ENCODE peak calls at places on chromosomes 16 and 17, in four cellular contexts. One of them, this sample, is unnamed.

GRCh38 chr16:4846503-4846900 is 586 bp downstream of the GLYR1 start:
- DNase-seq in cardiac muscle cell: peak; percentile 68
- DNase-seq in stomach: peak; percentile 66
- DNase-seq in body of pancreas: peak; percentile 71
- DNase-seq in this sample: peak; percentile 7

GRCh38 chr17:19986941-19987714 is 9.5 kb upstream of the AKAP10 start:
- DNase-seq in stomach: no peak
- DNase-seq in cardiac muscle cell: no peak
- DNase-seq in body of pancreas: no peak
- DNase-seq in this sample: no peak

GRCh38 chr16:16127469-16128116 is 95.7 kb downstream of the ABCC6 start:
- DNase-seq in body of pancreas: peak; percentile 80
- DNase-seq in stomach: peak; percentile 74
- DNase-seq in cardiac muscle cell: peak; percentile 83
- DNase-seq in this sample: peak; percentile 70

GRCh38 chr16:82653550-82654511 is 27.1 kb downstream of the CDH13 start:
- DNase-seq in cardiac muscle cell: peak; percentile 15
- DNase-seq in body of pancreas: no peak
- DNase-seq in stomach: no peak
- DNase-seq in this sample: peak; percentile 27

GRCh38 chr17:28282596-28282995 is 36.4 kb upstream of the TMEM97 start:
- DNase-seq in stomach: no peak
- DNase-seq in body of pancreas: no peak
- DNase-seq in cardiac muscle cell: peak; percentile 8
- DNase-seq in this sample: no peak

GRCh38 chr17:35345926-35346771 is 27.3 kb downstream of the SLFN11 start:
- DNase-seq in cardiac muscle cell: peak; percentile 4
- DNase-seq in stomach: peak; percentile 30
- DNase-seq in body of pancreas: peak; percentile 65
- DNase-seq in this sample: peak; percentile 27

GRCh38 chr17:78131172-78132085 is 858 bp downstream of the TMC8 start:
- DNase-seq in stomach: no peak
- DNase-seq in cardiac muscle cell: no peak
- DNase-seq in body of pancreas: no peak
- DNase-seq in this sample: peak; percentile 51

GRCh38 chr17:30378797-30379302 is at the start of gene CPD:
- DNase-seq in body of pancreas: peak; percentile 97
- DNase-seq in stomach: peak; percentile 99
- DNase-seq in cardiac muscle cell: peak; percentile 97
- DNase-seq in this sample: peak; percentile 94

GRCh38 chr17:41917957-41918391 is 777 bp downstream of the ACLY start:
- DNase-seq in cardiac muscle cell: peak; percentile 66
- DNase-seq in stomach: peak; percentile 64
- DNase-seq in body of pancreas: peak; percentile 61
- DNase-seq in this sample: peak; percentile 42

GRCh38 chr17:6981426-6981825 is 14.4 kb upstream of the ALOX12 start:
- DNase-seq in body of pancreas: no peak
- DNase-seq in cardiac muscle cell: no peak
- DNase-seq in stomach: no peak
- DNase-seq in this sample: no peak

GRCh38 chr16:29663020-29663828 is at the start of gene SPN:
- DNase-seq in stomach: no peak
- DNase-seq in cardiac muscle cell: peak; percentile 14
- DNase-seq in body of pancreas: no peak
- DNase-seq in this sample: peak; percentile 22

GRCh38 chr17:68204736-68205135 is 43.1 kb upstream of the AMZ2 start:
- DNase-seq in cardiac muscle cell: no peak
- DNase-seq in body of pancreas: no peak
- DNase-seq in stomach: no peak
- DNase-seq in this sample: no peak

GRCh38 chr17:63041722-63042121 is 75.7 kb downstream of the TANC2 start:
- DNase-seq in stomach: no peak
- DNase-seq in body of pancreas: no peak
- DNase-seq in cardiac muscle cell: no peak
- DNase-seq in this sample: no peak

GRCh38 chr16:31476305-31477219 is 4.6 kb downstream of the TGFB1I1 start:
- DNase-seq in stomach: peak; percentile 93
- DNase-seq in cardiac muscle cell: peak; percentile 73
- DNase-seq in body of pancreas: peak; percentile 93
- DNase-seq in this sample: peak; percentile 72

GRCh38 chr16:58339452-58339938 is 44.7 kb upstream of the PRSS54 start:
- DNase-seq in body of pancreas: no peak
- DNase-seq in cardiac muscle cell: peak; percentile 44
- DNase-seq in stomach: no peak
- DNase-seq in this sample: no peak

GRCh38 chr16:82631701-82632685 is 5.2 kb downstream of the CDH13 start:
- DNase-seq in body of pancreas: no peak
- DNase-seq in stomach: no peak
- DNase-seq in cardiac muscle cell: no peak
- DNase-seq in this sample: no peak

GRCh38 chr16:82990155-82990554 is 363.4 kb downstream of the CDH13 start:
- DNase-seq in stomach: no peak
- DNase-seq in cardiac muscle cell: no peak
- DNase-seq in body of pancreas: no peak
- DNase-seq in this sample: no peak

GRCh38 chr16:11781773-11782172 is 15.3 kb downstream of the ZC3H7A start:
- DNase-seq in body of pancreas: no peak
- DNase-seq in stomach: no peak
- DNase-seq in cardiac muscle cell: no peak
- DNase-seq in this sample: no peak

GRCh38 chr16:78447164-78447563 is 347.7 kb downstream of the WWOX start:
- DNase-seq in body of pancreas: no peak
- DNase-seq in stomach: no peak
- DNase-seq in cardiac muscle cell: no peak
- DNase-seq in this sample: no peak

GRCh38 chr16:78443300-78443604 is 343.8 kb downstream of the WWOX start:
- DNase-seq in body of pancreas: no peak
- DNase-seq in cardiac muscle cell: no peak
- DNase-seq in stomach: no peak
- DNase-seq in this sample: no peak

GRCh38 chr16:78446486-78446885 is 347.0 kb downstream of the WWOX start:
- DNase-seq in cardiac muscle cell: no peak
- DNase-seq in stomach: no peak
- DNase-seq in body of pancreas: no peak
- DNase-seq in this sample: no peak

GRCh38 chr16:78441298-78441697 is 341.8 kb downstream of the WWOX start:
- DNase-seq in stomach: no peak
- DNase-seq in body of pancreas: no peak
- DNase-seq in cardiac muscle cell: no peak
- DNase-seq in this sample: no peak

GRCh38 chr16:78443780-78444422 is 344.4 kb downstream of the WWOX start:
- DNase-seq in cardiac muscle cell: no peak
- DNase-seq in stomach: no peak
- DNase-seq in body of pancreas: no peak
- DNase-seq in this sample: no peak
- H3K4me1 ChIP-seq in cardiac muscle cell: no peaks in the 10 kb centered on the region
- H3K4me1 ChIP-seq in stomach: peaks cover 14% of the 10 kb centered on the region
- H3K4me1 ChIP-seq in body of pancreas: peaks cover 9% of the 10 kb centered on the region
- H3K4me1 ChIP-seq in this sample: no peaks in the 10 kb centered on the region

GRCh38 chr16:87960851-87961250 is 9.6 kb downstream of the BANP start:
- DNase-seq in cardiac muscle cell: no peak
- DNase-seq in stomach: no peak
- DNase-seq in body of pancreas: no peak
- DNase-seq in this sample: no peak

GRCh38 chr16:87958632-87959031 is 7.4 kb downstream of the BANP start:
- DNase-seq in stomach: no peak
- DNase-seq in body of pancreas: no peak
- DNase-seq in cardiac muscle cell: no peak
- DNase-seq in this sample: no peak

GRCh38 chr16:87957296-87958069 is 6.2 kb downstream of the BANP start:
- DNase-seq in cardiac muscle cell: no peak
- DNase-seq in stomach: no peak
- DNase-seq in body of pancreas: no peak
- DNase-seq in this sample: no peak

GRCh38 chr16:87956771-87957279 is 5.6 kb downstream of the BANP start:
- DNase-seq in stomach: no peak
- DNase-seq in cardiac muscle cell: no peak
- DNase-seq in body of pancreas: no peak
- DNase-seq in this sample: no peak

GRCh38 chr16:87959391-87959968 is 8.2 kb downstream of the BANP start:
- DNase-seq in stomach: no peak
- DNase-seq in cardiac muscle cell: no peak
- DNase-seq in body of pancreas: no peak
- DNase-seq in this sample: no peak
- H3K4me3 ChIP-seq in stomach: no peak overlapping the region
- H3K4me3 ChIP-seq in cardiac muscle cell: no peak overlapping the region
- H3K4me3 ChIP-seq in body of pancreas: no peak overlapping the region
- H3K4me3 ChIP-seq in this sample: no peak overlapping the region

GRCh38 chr17:1495265-1495664 is 2.8 kb upstream of the MYO1C start:
- DNase-seq in cardiac muscle cell: no peak
- DNase-seq in body of pancreas: no peak
- DNase-seq in stomach: no peak
- DNase-seq in this sample: no peak
- H3K4me1 ChIP-seq in cardiac muscle cell: peaks cover 3% of the 10 kb centered on the region
- H3K4me1 ChIP-seq in body of pancreas: peaks cover 24% of the 10 kb centered on the region
- H3K4me1 ChIP-seq in stomach: peaks cover 53% of the 10 kb centered on the region
- H3K4me1 ChIP-seq in this sample: peaks cover 20% of the 10 kb centered on the region

GRCh38 chr17:40350410-40351184 is 13.9 kb downstream of the GJD3 start:
- DNase-seq in cardiac muscle cell: peak; percentile 31
- DNase-seq in body of pancreas: no peak
- DNase-seq in stomach: no peak
- DNase-seq in this sample: no peak
- H3K4me3 ChIP-seq in cardiac muscle cell: no peak overlapping the region
- H3K4me3 ChIP-seq in body of pancreas: no peak overlapping the region
- H3K4me3 ChIP-seq in stomach: no peak overlapping the region
- H3K4me3 ChIP-seq in this sample: no peak overlapping the region

GRCh38 chr17:31512104-31512740 is 120.7 kb downstream of the RAB11FIP4 start:
- DNase-seq in cardiac muscle cell: no peak
- DNase-seq in body of pancreas: no peak
- DNase-seq in stomach: no peak
- DNase-seq in this sample: no peak

GRCh38 chr17:31511583-31511982 is 120.1 kb downstream of the RAB11FIP4 start:
- DNase-seq in cardiac muscle cell: no peak
- DNase-seq in stomach: no peak
- DNase-seq in body of pancreas: no peak
- DNase-seq in this sample: no peak

GRCh38 chr17:31511176-31511540 is 119.7 kb downstream of the RAB11FIP4 start:
- DNase-seq in body of pancreas: peak; percentile 74
- DNase-seq in stomach: peak; percentile 90
- DNase-seq in cardiac muscle cell: no peak
- DNase-seq in this sample: no peak

GRCh38 chr17:31513731-31514427 is 122.4 kb downstream of the RAB11FIP4 start:
- DNase-seq in stomach: no peak
- DNase-seq in body of pancreas: no peak
- DNase-seq in cardiac muscle cell: no peak
- DNase-seq in this sample: no peak

GRCh38 chr17:31512796-31513195 is 121.3 kb downstream of the RAB11FIP4 start:
- DNase-seq in cardiac muscle cell: no peak
- DNase-seq in stomach: no peak
- DNase-seq in body of pancreas: no peak
- DNase-seq in this sample: no peak
- H3K4me1 ChIP-seq in cardiac muscle cell: peaks cover 19% of the 10 kb centered on the region
- H3K4me1 ChIP-seq in stomach: peaks cover 47% of the 10 kb centered on the region
- H3K4me1 ChIP-seq in body of pancreas: peaks cover 42% of the 10 kb centered on the region
- H3K4me1 ChIP-seq in this sample: peaks cover 64% of the 10 kb centered on the region

GRCh38 chr17:5419356-5419958 is at the start of gene NUP88:
- DNase-seq in cardiac muscle cell: peak; percentile 98
- DNase-seq in stomach: peak; percentile 94
- DNase-seq in body of pancreas: peak; percentile 97
- DNase-seq in this sample: peak; percentile 95
- H3K4me3 ChIP-seq in cardiac muscle cell: peak within 1 kb of the TSS; percentile 66
- H3K4me3 ChIP-seq in stomach: peak within 1 kb of the TSS; percentile 88
- H3K4me3 ChIP-seq in body of pancreas: peak within 1 kb of the TSS; percentile 71
- H3K4me3 ChIP-seq in this sample: peak within 1 kb of the TSS; percentile 96

DNA sequence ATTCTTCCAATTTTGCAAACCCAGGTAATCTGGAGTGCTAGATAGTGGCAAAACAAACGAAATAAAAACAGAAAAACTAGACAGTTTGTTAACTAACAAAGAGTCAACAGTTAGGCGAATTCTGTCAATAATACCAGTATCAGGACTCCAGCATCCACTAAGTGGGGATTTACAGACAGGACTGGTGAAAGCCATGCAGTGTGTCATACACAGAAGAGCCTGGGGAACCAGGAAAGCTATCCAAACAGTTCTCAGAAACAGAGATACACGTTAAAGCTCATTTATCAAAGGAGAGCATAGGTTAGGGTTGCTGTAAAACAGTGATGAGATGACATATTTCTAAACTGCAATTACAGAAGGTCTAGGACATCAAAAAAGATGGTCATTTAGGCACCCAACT is 203.7 kb upstream of the KIF2B start:
- DNase-seq in body of pancreas: no peak
- DNase-seq in stomach: no peak
- DNase-seq in cardiac muscle cell: no peak
- DNase-seq in this sample: no peak
- H3K4me1 ChIP-seq in body of pancreas: no peaks in the 10 kb centered on the region
- H3K4me1 ChIP-seq in stomach: no peaks in the 10 kb centered on the region
- H3K4me1 ChIP-seq in cardiac muscle cell: no peaks in the 10 kb centered on the region
- H3K4me1 ChIP-seq in this sample: no peaks in the 10 kb centered on the region

This sample was measured in CD8-positive, alpha-beta memory T cell.